ENCODE peak calls at places on chromosomes 12 and 14, in five cellular contexts. V, G, J, D and Y are unnamed samples.
A peak's percentile ranks its signal among the peaks of the same experiment; 100 is the strongest.

GRCh38 chr12:95358111-95359083 is 115.6 kb upstream of the METAP2 start:
- ATAC-seq in G (peak; percentile 61), J (no peak), V (no peak), D (no peak), Y (no peak)

GRCh38 chr12:39846304-39846703 is 226.7 kb upstream of the ABCD2 start:
- ATAC-seq in D (no peak), J (no peak), V (no peak), G (no peak), Y (no peak)

GRCh38 chr12:16352481-16352880 is 5.0 kb downstream of the MGST1 start:
- ATAC-seq in V (no peak), J (no peak), G (no peak), D (no peak), Y (no peak)

GRCh38 chr12:54261817-54262402 is 18.0 kb downstream of the CBX5 start:
- ATAC-seq in J (no peak), D (no peak), G (no peak), V (peak; percentile 3), Y (no peak)

GRCh38 chr12:47349102-47349769 is 269.5 kb upstream of the AMIGO2 start:
- ATAC-seq in V (no peak), D (no peak), G (no peak), J (no peak), Y (no peak)

GRCh38 chr14:48247972-48248371 is 572.6 kb upstream of the MDGA2 start:
- ATAC-seq in V (no peak), J (no peak), D (no peak), G (no peak), Y (no peak)

GRCh38 chr14:49988080-49988990 is 95.5 kb downstream of the ARF6 start:
- ATAC-seq in V (no peak), D (no peak), J (no peak), G (peak; percentile 58), Y (no peak)

GRCh38 chr12:4168041-4168440 is 105.5 kb upstream of the CCND2 start:
- ATAC-seq in G (no peak), J (no peak), V (no peak), D (no peak), Y (no peak)

GRCh38 chr12:23376238-23376637 is 573.2 kb downstream of the SOX5 start:
- ATAC-seq in J (no peak), V (peak; percentile 44), G (no peak), D (no peak), Y (no peak)

GRCh38 chr12:91818236-91819131 is 327.2 kb downstream of the BTG1 start:
- ATAC-seq in G (no peak), V (no peak), D (no peak), J (no peak), Y (no peak)

GRCh38 chr14:55446127-55446736 is 5.8 kb upstream of the TBPL2 start:
- ATAC-seq in J (no peak), D (no peak), G (peak; percentile 51), V (peak; percentile 91), Y (no peak)

GRCh38 chr12:32437095-32437515 is 37.7 kb downstream of the FGD4 start:
- ATAC-seq in V (peak; percentile 42), G (no peak), D (no peak), J (no peak), Y (peak; percentile 35)

DNA sequence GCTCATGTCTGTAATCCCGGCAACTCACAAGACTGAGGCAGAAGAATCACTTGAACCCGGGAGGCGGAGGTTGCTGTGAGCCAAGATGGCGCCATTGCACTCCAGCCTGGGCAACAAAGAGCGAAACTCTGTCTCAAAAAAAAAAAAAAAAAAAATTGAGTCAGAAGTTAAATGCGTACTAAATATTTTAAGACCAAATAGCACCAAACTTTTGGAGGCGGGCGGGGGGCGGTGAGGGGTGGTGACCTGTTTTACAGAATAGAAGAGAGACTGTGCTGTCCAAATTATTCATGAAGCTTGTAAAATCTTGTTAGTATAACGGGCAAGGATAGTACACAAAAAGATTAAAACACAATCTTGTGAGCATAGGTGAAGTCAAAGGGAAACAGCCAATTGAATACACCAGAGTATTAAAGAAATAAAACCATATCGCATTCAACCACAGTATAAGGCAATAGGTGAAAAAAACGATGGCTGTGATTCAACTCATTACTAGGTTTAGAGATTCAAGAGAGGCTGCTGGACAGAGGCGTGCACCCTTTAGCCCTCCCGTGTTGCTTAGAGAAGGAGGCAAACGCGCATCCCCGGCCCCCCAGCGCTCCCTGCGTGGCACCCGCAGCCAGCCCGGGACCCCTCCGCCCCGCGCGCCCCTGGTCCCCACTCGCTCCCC is 571 bp downstream of the ZNF891 start:
- ATAC-seq in G (no peak), J (peak; percentile 3), V (no peak), D (peak; percentile 28), Y (peak; percentile 1)
- H3K9me3 ChIP-seq in G (peaks cover 9% of the 10 kb centered on the region), J (peaks cover 22% of the 10 kb centered on the region), V (peaks cover 8% of the 10 kb centered on the region), D (peaks cover 29% of the 10 kb centered on the region), Y (no peaks in the 10 kb centered on the region)

DNA sequence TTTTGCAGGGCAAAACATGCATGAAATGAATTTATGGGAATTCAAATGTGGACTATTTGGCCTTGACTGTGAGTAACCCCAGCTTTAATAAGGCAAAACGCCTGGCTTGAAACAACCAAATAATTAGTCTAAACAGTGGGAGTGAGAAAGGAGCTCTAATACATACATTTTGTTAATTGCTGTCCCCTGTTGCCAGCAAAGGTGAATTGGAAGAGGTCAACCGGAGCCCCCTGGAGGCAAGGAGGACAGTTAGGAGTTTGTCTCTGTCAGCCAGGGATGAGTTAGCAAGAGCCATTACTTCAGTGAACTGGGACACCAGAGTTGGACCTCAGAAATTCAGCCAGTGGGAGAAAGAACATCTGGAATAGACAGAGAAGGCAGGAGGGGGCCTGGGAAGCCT is 17.4 kb downstream of the KRT76 start:
- ATAC-seq in D (no peak), J (no peak), G (no peak), V (no peak), Y (no peak)
- H3K9me3 ChIP-seq in D (no peaks in the 10 kb centered on the region), J (no peaks in the 10 kb centered on the region), G (peaks cover 2% of the 10 kb centered on the region), V (peaks cover 3% of the 10 kb centered on the region), Y (peaks cover 38% of the 10 kb centered on the region)

DNA sequence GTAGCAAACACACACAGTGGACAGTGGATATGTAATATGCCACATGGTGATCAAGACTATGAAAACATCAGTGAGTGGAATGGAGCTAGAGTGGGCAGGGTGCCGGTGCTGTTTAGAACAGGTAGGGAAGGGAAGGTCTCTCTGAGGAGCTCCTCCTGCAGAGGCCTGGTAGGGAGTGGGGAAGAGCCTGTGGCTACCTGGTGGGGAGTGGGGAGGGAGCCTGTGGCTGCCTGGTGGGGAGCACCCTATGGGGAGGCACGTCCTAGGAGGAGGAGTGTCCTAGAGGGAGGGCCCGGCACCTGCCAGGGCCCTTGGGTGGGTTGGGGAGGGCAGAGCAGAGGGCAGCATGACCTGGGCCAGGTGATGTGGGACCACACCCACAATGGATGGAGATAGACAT is 122.6 kb downstream of the ADGRD1 start:
- ATAC-seq in J (no peak), G (peak; percentile 4), D (no peak), V (no peak), Y (no peak)
- H3K9me3 ChIP-seq in J (no peaks in the 10 kb centered on the region), G (no peaks in the 10 kb centered on the region), D (no peaks in the 10 kb centered on the region), V (no peaks in the 10 kb centered on the region), Y (peaks cover 5% of the 10 kb centered on the region)

GRCh38 chr12:107035733-107036132 is 48.8 kb upstream of the MTERF2 start:
- ATAC-seq in J (no peak), D (no peak), G (no peak), V (no peak), Y (no peak)
- H3K9me3 ChIP-seq in J (no peaks in the 10 kb centered on the region), D (no peaks in the 10 kb centered on the region), G (no peaks in the 10 kb centered on the region), V (no peaks in the 10 kb centered on the region), Y (no peaks in the 10 kb centered on the region)

DNA sequence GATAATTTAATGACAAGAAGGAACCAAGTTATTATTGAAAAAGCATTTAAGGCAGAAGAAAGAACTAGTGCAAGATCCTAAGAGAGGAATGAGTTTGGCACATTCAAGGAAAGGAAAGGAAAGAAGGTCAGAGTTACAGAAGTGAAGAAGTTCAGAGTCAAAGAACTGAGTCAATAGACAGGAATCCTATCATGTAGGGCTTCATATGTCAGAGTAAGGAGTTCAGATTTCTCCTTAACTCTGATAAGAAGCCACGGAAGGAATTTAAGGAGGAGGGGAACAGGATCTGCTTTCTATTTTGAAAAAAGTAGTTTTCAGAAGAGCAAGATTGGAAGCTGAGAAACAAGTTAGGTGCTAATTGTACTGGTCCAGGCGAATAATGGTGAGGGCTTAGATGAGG is 223.1 kb upstream of the FOXN3 start:
- ATAC-seq in G (no peak), J (no peak), V (no peak), D (no peak), Y (no peak)
- H3K9me3 ChIP-seq in G (no peaks in the 10 kb centered on the region), J (no peaks in the 10 kb centered on the region), V (no peaks in the 10 kb centered on the region), D (no peaks in the 10 kb centered on the region), Y (no peaks in the 10 kb centered on the region)